ENCODE peak calls at places on chromosomes 2 and 18, in ten cellular contexts. T, L, Q, M, H, V, K, Z, O and I are unnamed samples.

GRCh38 chr2:232876071-232876977 is 6.3 kb downstream of the SNORC start:
- DNase-seq in T (peak; percentile 52), L (peak; percentile 78), Q (no peak), M (no peak), H (peak; percentile 67), V (no peak), K (no peak), Z (no peak), O (no peak), I (peak; percentile 59)

GRCh38 chr2:149329470-149330126 is 789 bp upstream of the LYPD6 start:
- DNase-seq in T (no peak), L (peak; percentile 73), Q (peak; percentile 74), M (peak; percentile 66), H (peak; percentile 17), V (peak; percentile 7), K (peak; percentile 61), Z (no peak), O (peak; percentile 59), I (no peak)

GRCh38 chr2:98771771-98772521 is 41.0 kb upstream of the MGAT4A start:
- DNase-seq in T (peak; percentile 41), L (no peak), Q (no peak), M (peak; percentile 66), H (no peak), V (no peak), K (no peak), Z (peak; percentile 57), O (no peak), I (no peak)

GRCh38 chr2:63614983-63615945 is 26.5 kb downstream of the MDH1 start:
- DNase-seq in T (no peak), L (no peak), Q (no peak), M (no peak), H (no peak), V (peak; percentile 55), K (no peak), Z (no peak), O (peak; percentile 2), I (no peak)

GRCh38 chr2:70805987-70806386 is 14.4 kb downstream of the CLEC4F start:
- DNase-seq in T (no peak), L (no peak), Q (no peak), M (no peak), H (no peak), V (no peak), K (no peak), Z (no peak), O (no peak), I (no peak)

GRCh38 chr18:72041313-72042032 is 502.7 kb downstream of the CBLN2 start:
- DNase-seq in T (no peak), L (no peak), Q (no peak), M (no peak), H (no peak), V (no peak), K (no peak), Z (no peak), O (no peak), I (no peak)

GRCh38 chr2:1494906-1495305 is 81.6 kb downstream of the TPO start:
- DNase-seq in T (no peak), L (no peak), Q (no peak), M (no peak), H (no peak), V (no peak), K (no peak), Z (no peak), O (no peak), I (no peak)

GRCh38 chr2:70084973-70085710 is 2.1 kb upstream of the PCBP1 start:
- DNase-seq in T (no peak), L (peak; percentile 78), Q (peak; percentile 66), M (peak; percentile 40), H (no peak), V (no peak), K (no peak), Z (peak; percentile 81), O (no peak), I (no peak)

GRCh38 chr2:32064713-32065112 is 1.4 kb downstream of the SPAST start:
- DNase-seq in T (no peak), L (no peak), Q (no peak), M (no peak), H (no peak), V (no peak), K (no peak), Z (no peak), O (no peak), I (no peak)

GRCh38 chr2:32061973-32062861 is 1.1 kb upstream of the SPAST start:
- DNase-seq in T (no peak), L (no peak), Q (peak; percentile 61), M (peak; percentile 60), H (no peak), V (peak; percentile 19), K (no peak), Z (peak; percentile 49), O (peak; percentile 49), I (peak; percentile 54)

GRCh38 chr2:32061430-32061829 is 1.9 kb upstream of the SPAST start:
- DNase-seq in T (no peak), L (no peak), Q (no peak), M (no peak), H (no peak), V (no peak), K (no peak), Z (no peak), O (no peak), I (no peak)

GRCh38 chr2:32064021-32064678 is 794 bp downstream of the SPAST start:
- DNase-seq in T (peak; percentile 23), L (no peak), Q (no peak), M (peak; percentile 64), H (no peak), V (no peak), K (no peak), Z (peak; percentile 23), O (peak; percentile 32), I (peak; percentile 63)

GRCh38 chr2:32063310-32064020 is at the start of gene SPAST:
- DNase-seq in T (peak; percentile 93), L (peak; percentile 99), Q (peak; percentile 98), M (peak; percentile 99), H (peak; percentile 95), V (peak; percentile 95), K (peak; percentile 99), Z (peak; percentile 97), O (peak; percentile 99), I (peak; percentile 98)
- TF ChIP-seq POLR2A in T (peak; percentile 79), L (peak; percentile 79), Q (peak; percentile 94), M (no peak), H (peak; percentile 69), V (no peak), K (peak; percentile 69), Z (peak; percentile 64), O (peak; percentile 93), I (peak; percentile 48)

DNA sequence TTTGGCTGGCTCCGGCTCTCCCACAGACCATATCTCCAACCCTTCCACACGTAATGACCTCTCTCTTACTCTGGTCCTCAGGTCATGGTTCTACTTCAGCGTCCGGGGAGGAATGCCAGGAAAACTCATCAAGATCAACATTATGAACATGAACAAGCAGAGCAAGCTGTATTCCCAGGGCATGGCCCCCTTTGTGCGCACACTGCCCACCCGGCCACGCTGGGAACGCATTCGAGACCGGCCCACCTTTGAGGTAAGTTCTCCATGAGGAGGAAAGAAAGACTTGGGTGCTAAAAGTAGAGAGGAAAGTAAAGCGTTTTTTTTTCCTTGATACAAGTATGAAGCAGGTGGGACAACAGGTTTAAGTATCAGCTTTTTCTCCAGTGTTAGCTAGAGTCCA is 1.9 kb downstream of the AGBL5 start:
- DNase-seq in T (no peak), L (no peak), Q (no peak), M (no peak), H (no peak), V (no peak), K (no peak), Z (no peak), O (no peak), I (no peak)
- TF ChIP-seq POLR2A in T (no peak), L (no peak), Q (no peak), M (no peak), H (no peak), V (no peak), K (no peak), Z (no peak), O (no peak), I (no peak)

DNA sequence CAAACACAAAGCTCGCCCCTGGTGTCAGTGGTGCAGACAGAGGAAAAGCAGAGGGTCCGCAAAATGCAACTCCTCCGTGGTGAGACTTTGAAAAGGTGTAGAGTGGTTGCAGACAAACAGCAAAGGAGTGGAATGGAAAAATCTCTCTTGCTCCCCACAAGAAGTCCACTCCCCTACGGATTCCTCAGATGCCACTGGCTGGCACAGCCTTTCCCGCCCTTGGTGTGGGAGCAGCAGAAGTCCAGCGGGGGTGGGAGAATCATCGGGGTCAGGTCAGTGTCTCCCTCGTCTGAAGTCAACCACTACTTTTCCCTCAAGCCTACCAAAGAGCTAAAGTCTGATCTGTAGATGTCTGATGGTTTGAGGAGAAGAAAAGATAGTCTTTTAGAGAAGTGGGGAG is 22.3 kb upstream of the B3GNT7 start:
- DNase-seq in T (no peak), L (peak; percentile 11), Q (no peak), M (no peak), H (no peak), V (no peak), K (peak; percentile 3), Z (no peak), O (no peak), I (no peak)
- TF ChIP-seq POLR2A in T (no peak), L (no peak), Q (no peak), M (no peak), H (no peak), V (no peak), K (no peak), Z (no peak), O (no peak), I (no peak)

GRCh38 chr2:39118786-39119499 is 1.9 kb downstream of the SOS1 start:
- DNase-seq in T (no peak), L (no peak), Q (no peak), M (peak; percentile 76), H (no peak), V (no peak), K (no peak), Z (no peak), O (peak; percentile 51), I (peak; percentile 62)

GRCh38 chr2:39121523-39122063 is 742 bp upstream of the SOS1 start:
- DNase-seq in T (no peak), L (no peak), Q (no peak), M (peak; percentile 39), H (no peak), V (no peak), K (no peak), Z (no peak), O (no peak), I (peak; percentile 79)

GRCh38 chr2:39120521-39120770 is 405 bp downstream of the SOS1 start:
- DNase-seq in T (no peak), L (no peak), Q (no peak), M (no peak), H (peak; percentile 39), V (no peak), K (no peak), Z (no peak), O (no peak), I (no peak)

GRCh38 chr2:39119732-39120520 is 925 bp downstream of the SOS1 start:
- DNase-seq in T (peak; percentile 53), L (peak; percentile 78), Q (peak; percentile 48), M (peak; percentile 77), H (peak; percentile 58), V (peak; percentile 49), K (peak; percentile 76), Z (peak; percentile 62), O (peak; percentile 57), I (peak; percentile 85)

DNA sequence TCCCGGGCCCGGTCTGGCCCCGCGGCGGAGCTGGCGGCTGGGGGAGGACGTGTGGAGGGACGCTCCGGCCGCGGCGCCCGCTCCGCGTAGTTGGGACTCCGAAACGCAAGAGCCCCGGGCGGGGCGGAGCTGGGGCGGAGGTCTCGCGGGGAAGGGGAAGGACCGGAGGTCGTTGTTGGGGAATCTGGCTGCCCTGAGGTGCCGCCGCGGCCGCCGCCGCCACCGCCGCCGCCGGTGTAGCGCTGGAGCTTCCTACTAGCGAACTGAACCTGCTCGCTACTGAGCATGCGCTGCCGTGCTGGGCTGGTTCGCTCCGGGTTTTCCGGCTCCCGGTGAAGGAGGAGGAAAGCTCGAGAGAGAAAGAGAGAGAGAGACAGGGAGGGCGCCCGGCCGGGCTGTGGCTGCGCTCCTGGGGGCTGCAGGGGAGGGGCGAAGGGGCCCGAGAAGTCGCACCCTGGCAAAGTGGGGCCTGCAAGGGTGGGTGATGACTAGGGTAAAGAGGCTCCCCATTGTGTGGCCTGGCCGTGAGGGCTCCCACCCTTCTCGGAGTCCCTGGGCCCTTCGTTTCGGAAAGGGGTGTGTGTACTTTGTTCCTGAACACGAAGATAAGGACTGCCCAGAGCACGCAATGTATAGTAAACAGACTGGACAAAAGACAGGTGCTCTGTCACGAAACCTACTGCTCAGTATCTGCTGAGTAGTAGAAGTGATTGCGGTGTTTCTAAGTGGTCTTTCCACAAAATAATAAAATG is at the start of gene SOS1:
- DNase-seq in T (peak; percentile 67), L (peak; percentile 97), Q (peak; percentile 97), M (peak; percentile 97), H (peak; percentile 69), V (peak; percentile 92), K (peak; percentile 98), Z (peak; percentile 94), O (peak; percentile 95), I (peak; percentile 96)
- TF ChIP-seq POLR2A in T (peak; percentile 75), L (peak; percentile 93), Q (peak; percentile 90), M (peak; percentile 83), H (peak; percentile 44), V (peak; percentile 51), K (peak; percentile 89), Z (peak; percentile 96), O (peak; percentile 80), I (peak; percentile 94)